ENCODE peak calls at places on chromosome 1, in seven cellular contexts. B is GM23338, U is NCI-H1436, Z is AG08395, V is fibroblast of pulmonary artery, C is RPMI7951, F is retina. O is an unnamed sample.

GRCh38 chr1:38539931-38540330 is 319.6 kb downstream of the RRAGC start:
- DNase-seq in B (no peak), U (no peak), Z (no peak), V (no peak), C (no peak), F (no peak), O (no peak)

GRCh38 chr1:153260980-153261792 is 1.7 kb downstream of the LORICRIN start:
- DNase-seq in B (peak), U (no peak), Z (peak), V (peak), C (peak), F (peak), O (peak)

GRCh38 chr1:117045644-117046043 is 14.5 kb upstream of the TTF2 start:
- DNase-seq in B (no peak), U (no peak), Z (no peak), V (peak), C (no peak), F (no peak), O (peak)

GRCh38 chr1:167166703-167167100 is 54.0 kb upstream of the POU2F1 start:
- DNase-seq in B (no peak), U (no peak), Z (no peak), V (no peak), C (no peak), F (no peak), O (no peak)

GRCh38 chr1:44810101-44810761 is 1.9 kb downstream of the BTBD19 start:
- DNase-seq in B (no peak), U (no peak), Z (no peak), V (no peak), C (peak), F (no peak), O (no peak)

GRCh38 chr1:15618685-15619525 is 1.6 kb downstream of the DDI2 start:
- DNase-seq in B (no peak), U (no peak), Z (peak), V (peak), C (no peak), F (no peak), O (no peak)

GRCh38 chr1:165829888-165830287 is 2.5 kb downstream of the UCK2 start:
- DNase-seq in B (no peak), U (no peak), Z (no peak), V (no peak), C (no peak), F (no peak), O (no peak)

GRCh38 chr1:75672528-75673393 is 51.7 kb upstream of the ACADM start:
- DNase-seq in B (peak), U (no peak), Z (peak), V (peak), C (peak), F (no peak), O (no peak)

GRCh38 chr1:81834921-81835698 is 34.4 kb downstream of the ADGRL2 start:
- DNase-seq in B (no peak), U (no peak), Z (peak), V (peak), C (peak), F (no peak), O (no peak)

GRCh38 chr1:111990878-111991760 is 1.7 kb upstream of the KCND3 start:
- DNase-seq in B (peak), U (peak), Z (peak), V (peak), C (peak), F (peak), O (no peak)

GRCh38 chr1:52574594-52574993 is 21.7 kb upstream of the TUT4 start:
- DNase-seq in B (no peak), U (no peak), Z (peak), V (peak), C (peak), F (no peak), O (no peak)

GRCh38 chr1:111334169-111334568 is 43.5 kb downstream of the CHIA start:
- DNase-seq in B (peak), U (no peak), Z (peak), V (peak), C (peak), F (no peak), O (no peak)

GRCh38 chr1:26067432-26067911 is at the start of gene TRIM63:
- DNase-seq in B (no peak), U (no peak), Z (no peak), V (no peak), C (no peak), F (peak), O (no peak)

GRCh38 chr1:243748227-243748626 is 101.8 kb downstream of the AKT3 start:
- DNase-seq in B (no peak), U (no peak), Z (no peak), V (no peak), C (no peak), F (no peak), O (no peak)

GRCh38 chr1:226510453-226510852 is 38.1 kb upstream of the STUM start:
- DNase-seq in B (no peak), U (no peak), Z (peak), V (peak), C (peak), F (no peak), O (no peak)

GRCh38 chr1:229119876-229120275 is 151.0 kb upstream of the RAB4A start:
- DNase-seq in B (no peak), U (no peak), Z (no peak), V (no peak), C (no peak), F (no peak), O (no peak)

GRCh38 chr1:94011709-94012590 is 102.7 kb upstream of the GCLM start:
- DNase-seq in B (peak), U (no peak), Z (no peak), V (no peak), C (no peak), F (peak), O (no peak)

GRCh38 chr1:80202118-80202517 is 1195.6 kb upstream of the ADGRL4 start:
- DNase-seq in B (no peak), U (no peak), Z (no peak), V (no peak), C (no peak), F (no peak), O (no peak)

GRCh38 chr1:8423134-8423701 is 105.3 kb downstream of the SLC45A1 start:
- DNase-seq in B (peak), U (no peak), Z (no peak), V (no peak), C (peak), F (peak), O (no peak)

GRCh38 chr1:59079434-59080135 is 217.3 kb upstream of the FGGY start:
- DNase-seq in B (peak), U (no peak), Z (no peak), V (no peak), C (peak), F (peak), O (peak)

GRCh38 chr1:39646232-39647081 is 7.0 kb upstream of the HEYL start:
- DNase-seq in B (peak), U (no peak), Z (peak), V (peak), C (peak), F (peak), O (no peak)

GRCh38 chr1:196034080-196034706 is 574.0 kb downstream of the KCNT2 start:
- DNase-seq in B (peak), U (no peak), Z (no peak), V (peak), C (no peak), F (no peak), O (no peak)

GRCh38 chr1:11407301-11407994 is 71.5 kb upstream of the DISP3 start:
- DNase-seq in B (no peak), U (no peak), Z (no peak), V (no peak), C (peak), F (no peak), O (no peak)

GRCh38 chr1:6004412-6005123 is 12.3 kb upstream of the NPHP4 start:
- DNase-seq in B (no peak), U (no peak), Z (no peak), V (no peak), C (no peak), F (no peak), O (no peak)

GRCh38 chr1:109116286-109116685 is 2.4 kb downstream of the ELAPOR1 start:
- DNase-seq in B (no peak), U (no peak), Z (no peak), V (no peak), C (no peak), F (no peak), O (no peak)

GRCh38 chr1:5597991-5598823 is 394.0 kb downstream of the NPHP4 start:
- DNase-seq in B (no peak), U (no peak), Z (no peak), V (no peak), C (no peak), F (peak), O (peak)

GRCh38 chr1:151005729-151006330 is 872 bp downstream of the MINDY1 start:
- DNase-seq in B (no peak), U (no peak), Z (no peak), V (no peak), C (no peak), F (no peak), O (no peak)

GRCh38 chr1:92653605-92654381 is 131.1 kb downstream of the EVI5 start:
- DNase-seq in B (no peak), U (no peak), Z (no peak), V (no peak), C (no peak), F (no peak), O (no peak)

GRCh38 chr1:186536272-186536905 is 75.5 kb upstream of the PDC start:
- DNase-seq in B (no peak), U (no peak), Z (no peak), V (peak), C (peak), F (no peak), O (no peak)

GRCh38 chr1:101587749-101588148 is 350.9 kb downstream of the S1PR1 start:
- DNase-seq in B (no peak), U (no peak), Z (no peak), V (peak), C (no peak), F (no peak), O (no peak)

GRCh38 chr1:155591770-155592169 is 18.2 kb upstream of the MSTO1 start:
- DNase-seq in B (peak), U (peak), Z (peak), V (peak), C (peak), F (peak), O (no peak)

GRCh38 chr1:155080250-155081228 is 1.9 kb downstream of the EFNA3 start:
- DNase-seq in B (peak), U (peak), Z (no peak), V (no peak), C (no peak), F (peak), O (no peak)

GRCh38 chr1:150613061-150613920 is 16.1 kb downstream of the ENSA start:
- DNase-seq in B (no peak), U (peak), Z (peak), V (peak), C (peak), F (no peak), O (no peak)

GRCh38 chr1:211551628-211552465 is 27.1 kb downstream of the SLC30A1 start:
- DNase-seq in B (no peak), U (no peak), Z (no peak), V (peak), C (no peak), F (no peak), O (peak)

GRCh38 chr1:116987256-116987555 is 14.4 kb upstream of the CD101 start:
- DNase-seq in B (no peak), U (no peak), Z (no peak), V (no peak), C (no peak), F (no peak), O (no peak)

GRCh38 chr1:220887868-220888664 is 8.8 kb downstream of the HLX start:
- DNase-seq in B (peak), U (no peak), Z (no peak), V (no peak), C (peak), F (peak), O (peak)

O was measured in esophagus muscularis mucosa.